ENCODE peak calls at places on chromosomes 16 and 17, in four cellular contexts. R is Jurkat, Clone E6-1; D is stimulated activated CD4-positive, alpha-beta T cell treated with anti-CD3 and anti-CD28 coated beads, Interleukin-4, amount 100 ng/mL, for 4 hours; B is dorsolateral prefrontal cortex. S is an unnamed sample.

GRCh38 chr17:3773511-3773910 is 27.5 kb downstream of the ITGAE start:
- DNase-seq in R (no peak), D (no peak), B (no peak), S (no peak)

GRCh38 chr16:71867934-71868333 is 16.0 kb downstream of the ZNF821 start:
- DNase-seq in R (no peak), D (no peak), B (no peak), S (no peak)

GRCh38 chr16:89210904-89211515 is 6.5 kb upstream of the ZNF778 start:
- DNase-seq in R (no peak), D (no peak), B (no peak), S (no peak)

GRCh38 chr17:77126519-77126918 is 14.2 kb upstream of the SEC14L1 start:
- DNase-seq in R (no peak), D (no peak), B (no peak), S (no peak)

GRCh38 chr17:4485676-4486646 is 12.7 kb upstream of the SPNS2 start:
- DNase-seq in R (no peak), D (peak; percentile 57), B (no peak), S (no peak)

GRCh38 chr17:40112718-40113109 is 9.1 kb upstream of the MSL1 start:
- DNase-seq in R (no peak), D (no peak), B (no peak), S (no peak)

GRCh38 chr17:74853669-74854068 is 6.0 kb downstream of the GRIN2C start:
- DNase-seq in R (no peak), D (no peak), B (no peak), S (no peak)

GRCh38 chr16:69411064-69411985 is 13.1 kb upstream of the CYB5B start:
- DNase-seq in R (peak; percentile 79), D (no peak), B (no peak), S (no peak)

GRCh38 chr17:17929655-17930380 is 42.4 kb downstream of the TOM1L2 start:
- DNase-seq in R (no peak), D (no peak), B (no peak), S (no peak)

GRCh38 chr17:8221663-8222379 is 11.4 kb upstream of the AURKB start:
- DNase-seq in R (peak; percentile 85), D (peak; percentile 84), B (peak; percentile 86), S (peak; percentile 88)

GRCh38 chr17:71247455-71248015 is 873.3 kb upstream of the SOX9 start:
- DNase-seq in R (no peak), D (no peak), B (no peak), S (no peak)

GRCh38 chr17:43372273-43372911 is 26.4 kb upstream of the ARL4D start:
- DNase-seq in R (peak; percentile 44), D (no peak), B (no peak), S (no peak)

GRCh38 chr16:89727406-89728120 is 6.2 kb downstream of the ZNF276 start:
- DNase-seq in R (no peak), D (no peak), B (no peak), S (no peak)

GRCh38 chr16:27452569-27453475 is 50.8 kb downstream of the IL21R start:
- DNase-seq in R (no peak), D (no peak), B (no peak), S (no peak)

GRCh38 chr17:48551601-48552452 is 6.9 kb upstream of the HOXB2 start:
- DNase-seq in R (no peak), D (no peak), B (no peak), S (no peak)

GRCh38 chr17:27651411-27652345 is 20.7 kb downstream of the LGALS9 start:
- DNase-seq in R (peak; percentile 95), D (peak; percentile 50), B (peak; percentile 65), S (peak; percentile 66)

GRCh38 chr17:78664476-78665384 is 87.5 kb upstream of the DNAH17 start:
- DNase-seq in R (no peak), D (no peak), B (peak; percentile 2), S (no peak)

GRCh38 chr17:21004016-21004930 is 38.5 kb downstream of the USP22 start:
- DNase-seq in R (no peak), D (no peak), B (peak; percentile 58), S (no peak)

S was measured in lung.